ENCODE peak calls at places on chromosomes 4 and X, in four cellular contexts. M is GM12878, X is K562, I is HepG2. Y is an unnamed sample.

GRCh38 chr4:118034061-118034785 is at the start of gene NDST3:
- DNase-seq in M (no peak), X (peak; percentile 4), I (peak; percentile 32), Y (peak; percentile 64)

GRCh38 chrX:73965833-73966232 is 338.1 kb upstream of the ZCCHC13 start:
- DNase-seq in X (no peak), I (no peak), M (no peak), Y (no peak)

GRCh38 chr4:138327334-138327733 is 85.2 kb upstream of the SLC7A11 start:
- DNase-seq in I (no peak), M (no peak), X (no peak), Y (no peak)

GRCh38 chrX:2559124-2559523 is 58.3 kb upstream of the DHRSX start:
- DNase-seq in M (no peak), I (no peak), X (no peak), Y (no peak)

GRCh38 chr4:140266958-140267568 is 106.4 kb upstream of the SCOC start:
- DNase-seq in M (no peak), X (no peak), I (no peak), Y (no peak)

GRCh38 chr4:24693636-24694035 is 101.7 kb upstream of the SOD3 start:
- DNase-seq in I (no peak), X (no peak), M (no peak), Y (no peak)

GRCh38 chr4:179836179-179837075 is 2394.2 kb upstream of the AGA start:
- DNase-seq in X (no peak), M (no peak), I (no peak), Y (no peak)

GRCh38 chr4:5133201-5133600 is 81.9 kb downstream of the STK32B start:
- DNase-seq in I (no peak), M (no peak), X (no peak), Y (no peak)

GRCh38 chrX:135516376-135516775 is 4.1 kb upstream of the INTS6L start:
- DNase-seq in I (no peak), M (no peak), X (peak; percentile 41), Y (peak; percentile 38)

GRCh38 chrX:147565239-147565638 is 346.5 kb upstream of the FMR1 start:
- DNase-seq in X (no peak), M (no peak), I (no peak), Y (no peak)

GRCh38 chr4:165454426-165454825 is 75.6 kb downstream of the CPE start:
- DNase-seq in X (no peak), I (peak; percentile 15), M (no peak), Y (no peak)

GRCh38 chr4:162957521-162958143 is 209.1 kb downstream of the NAF1 start:
- DNase-seq in M (no peak), X (no peak), I (no peak), Y (no peak)

GRCh38 chr4:16056681-16057400 is 27.0 kb downstream of the PROM1 start:
- DNase-seq in M (no peak), X (no peak), I (no peak), Y (peak; percentile 27)

GRCh38 chr4:41796545-41797210 is 48.2 kb upstream of the PHOX2B start:
- DNase-seq in X (no peak), M (no peak), I (no peak), Y (peak; percentile 11)

GRCh38 chr4:143355540-143356217 is 19.0 kb downstream of the GAB1 start:
- DNase-seq in X (no peak), M (no peak), I (no peak), Y (no peak)

GRCh38 chr4:123659262-123659661 is 262.7 kb downstream of the SPRY1 start:
- DNase-seq in I (peak; percentile 93), X (no peak), M (no peak), Y (no peak)

GRCh38 chr4:123662827-123663226 is 266.2 kb downstream of the SPRY1 start:
- DNase-seq in M (no peak), I (no peak), X (no peak), Y (no peak)

GRCh38 chr4:123659759-123660158 is 263.2 kb downstream of the SPRY1 start:
- DNase-seq in X (no peak), M (no peak), I (peak; percentile 39), Y (no peak)

GRCh38 chr4:123666486-123666885 is 269.9 kb downstream of the SPRY1 start:
- DNase-seq in I (no peak), M (no peak), X (no peak), Y (no peak)

DNA sequence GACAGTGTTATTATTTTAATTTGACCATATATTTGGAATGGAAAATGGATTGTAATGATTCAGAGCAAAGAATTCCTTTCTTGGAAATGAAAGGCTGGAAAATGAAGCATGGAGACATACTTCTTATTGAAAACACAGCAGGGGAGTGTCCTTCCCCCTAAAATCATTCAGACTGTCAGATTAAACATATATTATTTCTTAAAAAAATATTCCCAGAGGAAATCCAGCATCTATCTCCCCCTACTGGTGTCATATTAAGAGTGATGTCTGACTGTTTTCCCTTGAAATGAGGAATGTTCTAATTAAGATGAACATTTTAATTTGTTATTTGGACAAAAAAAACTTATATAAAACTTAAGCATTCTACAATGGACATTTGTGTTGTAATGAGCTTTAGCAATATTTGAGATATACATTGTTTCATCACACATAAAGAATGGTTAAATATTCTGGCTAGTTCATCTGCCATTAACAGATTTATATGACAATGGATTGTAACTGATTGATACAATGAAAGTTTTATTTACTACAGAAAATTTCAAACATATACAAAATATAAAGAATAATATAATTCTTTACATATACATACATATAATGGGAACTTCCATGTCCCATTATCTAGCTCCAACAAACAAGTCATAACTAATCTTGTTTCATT is 264.6 kb downstream of the SPRY1 start:
- DNase-seq in I (no peak), M (no peak), X (no peak), Y (no peak)
- TF ChIP-seq TARDBP in I (no peak), M (no peak), X (no peak), Y (no peak)

DNA sequence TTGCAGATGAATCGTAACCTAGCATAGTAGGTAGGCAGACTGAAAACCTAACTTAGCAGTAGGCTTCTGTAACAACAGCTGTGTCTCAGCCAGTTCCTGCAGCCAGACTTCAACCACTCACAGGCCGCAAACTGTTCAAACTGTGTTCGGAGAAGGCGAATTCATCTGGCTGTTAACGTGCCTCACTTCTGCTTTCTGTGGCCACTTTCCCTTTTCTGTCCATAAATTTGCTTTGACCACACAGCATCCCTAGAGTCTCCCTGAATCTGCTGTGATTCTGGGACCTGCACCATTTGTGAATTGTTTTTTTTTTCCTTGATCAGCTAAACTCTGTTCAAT is 15.3 kb downstream of the HTT-AS start:
- DNase-seq in X (no peak), M (no peak), I (no peak), Y (no peak)
- TF ChIP-seq TARDBP in X (no peak), M (no peak), I (no peak), Y (no peak)

GRCh38 chrX:130498653-130499274 is 97.0 kb downstream of the RBMX2 start:
- DNase-seq in X (no peak), M (no peak), I (no peak), Y (no peak)
- TF ChIP-seq TARDBP in X (no peak), M (no peak), I (no peak), Y (no peak)

DNA sequence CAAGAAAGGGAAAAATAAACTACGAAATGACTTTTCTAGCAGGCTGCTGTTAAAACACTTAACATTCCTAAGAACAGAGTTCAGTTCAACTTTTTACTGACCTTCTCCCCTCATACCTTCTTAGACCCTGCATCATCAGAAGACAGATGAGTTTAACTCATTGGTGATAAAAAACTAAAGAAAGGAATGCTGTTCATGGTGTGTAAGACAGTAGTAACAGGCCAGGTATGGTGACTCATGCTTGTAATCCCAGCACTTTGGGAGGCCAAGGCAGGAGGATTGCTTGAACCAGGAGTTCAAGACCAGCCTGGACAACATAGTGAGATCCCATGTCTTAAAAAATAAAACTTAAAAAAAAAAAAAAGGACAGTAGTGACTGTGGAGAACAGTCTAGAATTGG is 16.2 kb downstream of the RBM47 start:
- DNase-seq in M (no peak), X (no peak), I (no peak), Y (no peak)
- TF ChIP-seq TARDBP in M (no peak), X (no peak), I (no peak), Y (no peak)

DNA sequence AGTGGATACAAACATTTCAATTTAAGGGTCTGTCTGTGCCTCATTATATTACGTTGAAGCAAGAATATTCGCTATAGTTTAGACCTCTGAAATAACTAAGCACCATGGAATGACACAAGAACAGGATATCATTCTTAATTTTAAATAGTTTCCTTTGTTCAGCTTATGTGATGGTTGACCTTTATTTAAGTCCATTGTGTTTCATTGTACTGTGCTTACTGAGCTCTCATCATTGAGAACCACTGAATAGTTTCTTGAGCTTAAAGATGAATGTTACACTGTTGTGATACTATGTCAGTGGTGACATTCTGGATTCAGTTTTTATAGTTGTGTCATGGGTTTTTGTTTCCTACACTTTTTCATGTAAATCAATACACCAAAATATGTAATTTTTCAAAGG is 239.3 kb downstream of the RPA4 start:
- DNase-seq in I (no peak), X (no peak), M (no peak), Y (no peak)
- TF ChIP-seq TARDBP in I (no peak), X (no peak), M (no peak), Y (no peak)

GRCh38 chrX:10006086-10006485 is 38.9 kb downstream of the CLDN34 start:
- DNase-seq in X (no peak), I (no peak), M (no peak), Y (no peak)
- TF ChIP-seq TARDBP in X (no peak), I (no peak), M (no peak), Y (no peak)

GRCh38 chr4:70895846-70896435 is 6.2 kb upstream of the MOB1B start:
- DNase-seq in X (no peak), M (no peak), I (no peak), Y (no peak)

GRCh38 chr4:70892086-70892769 is 9.9 kb upstream of the MOB1B start:
- DNase-seq in I (no peak), M (no peak), X (peak; percentile 42), Y (no peak)

GRCh38 chr4:70895405-70895804 is 6.8 kb upstream of the MOB1B start:
- DNase-seq in I (peak; percentile 26), M (no peak), X (no peak), Y (no peak)

GRCh38 chr4:70893790-70894189 is 8.4 kb upstream of the MOB1B start:
- DNase-seq in X (no peak), M (no peak), I (no peak), Y (no peak)
- TF ChIP-seq TARDBP in X (no peak), M (no peak), I (no peak), Y (no peak)

DNA sequence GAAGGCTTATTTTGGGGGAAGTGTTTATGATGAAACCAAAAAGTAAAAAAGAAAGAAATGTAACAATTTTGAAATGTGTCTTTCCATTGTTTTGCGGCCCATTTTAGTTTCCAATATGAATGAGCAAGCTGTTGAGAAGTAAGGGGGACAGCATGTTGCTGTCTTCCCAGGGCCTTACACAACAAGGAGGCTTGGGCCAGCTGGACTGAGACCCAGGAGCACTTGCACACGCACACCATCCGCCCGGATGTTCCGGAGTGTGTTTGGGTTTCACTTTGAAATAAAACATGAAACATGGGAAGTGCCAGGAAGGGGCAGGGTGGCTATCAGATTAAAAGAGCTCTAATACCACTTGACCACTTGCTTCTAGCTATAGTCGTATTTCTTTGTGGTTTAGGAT is 144.3 kb downstream of the NHS start:
- DNase-seq in M (no peak), I (no peak), X (no peak), Y (no peak)
- TF ChIP-seq TARDBP in M (no peak), I (no peak), X (no peak), Y (no peak)

DNA sequence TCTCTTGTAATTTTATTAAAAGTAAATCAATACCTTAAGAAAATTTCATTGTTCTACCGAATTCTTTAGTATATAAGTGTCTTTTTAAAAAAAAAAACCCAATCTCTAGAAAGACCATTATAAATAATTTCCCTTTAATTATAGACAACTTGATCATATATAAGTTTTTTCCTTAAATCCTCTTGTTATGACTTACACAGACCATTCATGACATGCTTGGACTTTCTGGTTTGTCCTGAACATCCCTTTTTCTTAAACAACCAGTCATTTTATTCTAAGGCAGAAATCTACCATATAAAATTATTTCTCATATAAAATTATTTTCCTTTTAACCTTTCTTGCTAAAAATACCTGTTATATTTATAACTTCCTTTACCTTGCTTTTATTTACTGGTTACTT is 15.4 kb upstream of the FHDC1 start:
- DNase-seq in X (no peak), M (no peak), I (no peak), Y (no peak)
- TF ChIP-seq TARDBP in X (no peak), M (no peak), I (no peak), Y (no peak)